ENCODE peak calls at places on chromosomes 5 and 9, in eight cellular contexts. One of them, this sample, is unnamed.
A peak's percentile ranks its signal among the peaks of the same experiment; 100 is the strongest.

GRCh38 chr9:88326024-88326423 is 62.2 kb upstream of the SPIN1 start:
- DNase-seq in HCT116: no peak
- DNase-seq in SK-N-SH: no peak
- DNase-seq in coronary artery: no peak
- DNase-seq in cardiac fibroblast: no peak
- DNase-seq in psoas muscle: no peak
- DNase-seq in sigmoid colon: no peak
- DNase-seq in CD4-positive, alpha-beta T cell: no peak
- DNase-seq in this sample: no peak

GRCh38 chr5:134794136-134794535 is 35.6 kb downstream of the DDX46 start:
- DNase-seq in HCT116: no peak
- DNase-seq in SK-N-SH: no peak
- DNase-seq in coronary artery: no peak
- DNase-seq in cardiac fibroblast: peak; percentile 29
- DNase-seq in psoas muscle: no peak
- DNase-seq in sigmoid colon: no peak
- DNase-seq in CD4-positive, alpha-beta T cell: no peak
- DNase-seq in this sample: no peak

GRCh38 chr5:102313907-102314306 is 17.8 kb upstream of the SLCO4C1 start:
- DNase-seq in HCT116: no peak
- DNase-seq in SK-N-SH: peak; percentile 60
- DNase-seq in coronary artery: no peak
- DNase-seq in cardiac fibroblast: no peak
- DNase-seq in psoas muscle: no peak
- DNase-seq in sigmoid colon: no peak
- DNase-seq in CD4-positive, alpha-beta T cell: no peak
- DNase-seq in this sample: no peak

GRCh38 chr5:169956756-169957155 is 23.5 kb downstream of the INSYN2B start:
- DNase-seq in HCT116: no peak
- DNase-seq in SK-N-SH: no peak
- DNase-seq in coronary artery: no peak
- DNase-seq in cardiac fibroblast: peak; percentile 59
- DNase-seq in psoas muscle: no peak
- DNase-seq in sigmoid colon: no peak
- DNase-seq in CD4-positive, alpha-beta T cell: no peak
- DNase-seq in this sample: no peak

GRCh38 chr9:37564114-37564513 is 12.1 kb downstream of the FBXO10 start:
- DNase-seq in HCT116: no peak
- DNase-seq in SK-N-SH: no peak
- DNase-seq in coronary artery: no peak
- DNase-seq in cardiac fibroblast: no peak
- DNase-seq in psoas muscle: no peak
- DNase-seq in sigmoid colon: no peak
- DNase-seq in CD4-positive, alpha-beta T cell: no peak
- DNase-seq in this sample: no peak

GRCh38 chr9:32427111-32427873 is 42.8 kb downstream of the ACO1 start:
- DNase-seq in HCT116: no peak
- DNase-seq in SK-N-SH: no peak
- DNase-seq in coronary artery: no peak
- DNase-seq in cardiac fibroblast: peak; percentile 77
- DNase-seq in psoas muscle: no peak
- DNase-seq in sigmoid colon: no peak
- DNase-seq in CD4-positive, alpha-beta T cell: no peak
- DNase-seq in this sample: no peak

GRCh38 chr9:109274768-109275596 is 45.9 kb downstream of the EPB41L4B start:
- DNase-seq in HCT116: no peak
- DNase-seq in SK-N-SH: no peak
- DNase-seq in coronary artery: no peak
- DNase-seq in cardiac fibroblast: no peak
- DNase-seq in psoas muscle: no peak
- DNase-seq in sigmoid colon: no peak
- DNase-seq in CD4-positive, alpha-beta T cell: no peak
- DNase-seq in this sample: no peak

GRCh38 chr9:135478191-135478590 is 1.4 kb upstream of the PPP1R26 start:
- DNase-seq in HCT116: no peak
- DNase-seq in SK-N-SH: no peak
- DNase-seq in coronary artery: no peak
- DNase-seq in cardiac fibroblast: no peak
- DNase-seq in psoas muscle: no peak
- DNase-seq in sigmoid colon: no peak
- DNase-seq in CD4-positive, alpha-beta T cell: no peak
- DNase-seq in this sample: no peak

GRCh38 chr5:138438724-138439536 is at the start of gene REEP2:
- DNase-seq in HCT116: no peak
- DNase-seq in SK-N-SH: peak; percentile 94
- DNase-seq in coronary artery: no peak
- DNase-seq in cardiac fibroblast: peak; percentile 28
- DNase-seq in psoas muscle: peak; percentile 62
- DNase-seq in sigmoid colon: no peak
- DNase-seq in CD4-positive, alpha-beta T cell: peak; percentile 32
- DNase-seq in this sample: peak; percentile 55

GRCh38 chr9:122695696-122696095 is 20.8 kb downstream of the OR1L3 start:
- DNase-seq in HCT116: no peak
- DNase-seq in SK-N-SH: no peak
- DNase-seq in coronary artery: no peak
- DNase-seq in cardiac fibroblast: peak; percentile 12
- DNase-seq in psoas muscle: no peak
- DNase-seq in sigmoid colon: no peak
- DNase-seq in CD4-positive, alpha-beta T cell: no peak
- DNase-seq in this sample: no peak

GRCh38 chr5:81506900-81507588 is 113.1 kb upstream of the ACOT12 start:
- DNase-seq in HCT116: peak; percentile 77
- DNase-seq in SK-N-SH: peak; percentile 66
- DNase-seq in coronary artery: peak; percentile 75
- DNase-seq in cardiac fibroblast: peak; percentile 95
- DNase-seq in psoas muscle: no peak
- DNase-seq in sigmoid colon: peak; percentile 76
- DNase-seq in CD4-positive, alpha-beta T cell: peak; percentile 24
- DNase-seq in this sample: no peak

GRCh38 chr5:62395210-62395950 is 8.3 kb downstream of the DIMT1 start:
- DNase-seq in HCT116: no peak
- DNase-seq in SK-N-SH: no peak
- DNase-seq in coronary artery: no peak
- DNase-seq in cardiac fibroblast: peak; percentile 48
- DNase-seq in psoas muscle: no peak
- DNase-seq in sigmoid colon: no peak
- DNase-seq in CD4-positive, alpha-beta T cell: no peak
- DNase-seq in this sample: no peak

GRCh38 chr5:56814963-56815656 is at the start of gene MAP3K1:
- DNase-seq in HCT116: no peak
- DNase-seq in SK-N-SH: peak; percentile 96
- DNase-seq in coronary artery: peak; percentile 84
- DNase-seq in cardiac fibroblast: peak; percentile 68
- DNase-seq in psoas muscle: peak; percentile 80
- DNase-seq in sigmoid colon: peak; percentile 81
- DNase-seq in CD4-positive, alpha-beta T cell: peak; percentile 78
- DNase-seq in this sample: peak; percentile 86

GRCh38 chr5:140346348-140347221 is at the start of gene HBEGF:
- DNase-seq in HCT116: peak; percentile 74
- DNase-seq in SK-N-SH: peak; percentile 96
- DNase-seq in coronary artery: peak; percentile 86
- DNase-seq in cardiac fibroblast: peak; percentile 65
- DNase-seq in psoas muscle: peak; percentile 82
- DNase-seq in sigmoid colon: peak; percentile 88
- DNase-seq in CD4-positive, alpha-beta T cell: peak; percentile 33
- DNase-seq in this sample: peak; percentile 58

GRCh38 chr5:3518576-3518975 is 77.1 kb upstream of the IRX1 start:
- DNase-seq in HCT116: no peak
- DNase-seq in SK-N-SH: no peak
- DNase-seq in coronary artery: no peak
- DNase-seq in cardiac fibroblast: no peak
- DNase-seq in psoas muscle: no peak
- DNase-seq in sigmoid colon: no peak
- DNase-seq in CD4-positive, alpha-beta T cell: no peak
- DNase-seq in this sample: no peak
- TF ChIP-seq CTCF in HCT116: no peak
- TF ChIP-seq CTCF in SK-N-SH: no peak
- TF ChIP-seq CTCF in coronary artery: no peak
- TF ChIP-seq CTCF in cardiac fibroblast: no peak
- TF ChIP-seq CTCF in psoas muscle: no peak
- TF ChIP-seq CTCF in sigmoid colon: no peak
- TF ChIP-seq CTCF in CD4-positive, alpha-beta T cell: no peak
- TF ChIP-seq CTCF in this sample: no peak

DNA sequence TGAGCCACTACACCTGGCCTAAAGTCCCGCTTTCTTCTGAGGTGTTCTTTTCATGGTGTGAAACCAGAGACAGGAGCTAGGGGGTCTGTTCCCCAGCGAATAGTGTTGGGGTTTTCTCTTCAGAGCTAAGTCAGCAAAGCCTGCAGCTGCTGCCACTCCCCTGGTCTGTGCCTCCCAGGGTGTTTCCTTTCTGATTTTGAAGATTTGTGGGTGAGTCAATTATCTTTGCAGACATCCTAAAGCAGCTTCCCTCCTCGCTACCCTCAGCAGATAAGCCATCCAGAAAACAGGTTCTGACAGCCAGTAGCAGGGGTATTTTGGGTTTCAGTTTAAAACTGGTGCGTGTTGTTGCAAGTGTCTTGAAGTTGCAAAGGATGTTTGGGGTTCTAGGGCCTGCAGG is 71.9 kb upstream of the IQGAP2 start:
- DNase-seq in HCT116: no peak
- DNase-seq in SK-N-SH: no peak
- DNase-seq in coronary artery: no peak
- DNase-seq in cardiac fibroblast: no peak
- DNase-seq in psoas muscle: no peak
- DNase-seq in sigmoid colon: no peak
- DNase-seq in CD4-positive, alpha-beta T cell: peak; percentile 40
- DNase-seq in this sample: no peak
- TF ChIP-seq CTCF in HCT116: no peak
- TF ChIP-seq CTCF in SK-N-SH: no peak
- TF ChIP-seq CTCF in coronary artery: no peak
- TF ChIP-seq CTCF in cardiac fibroblast: no peak
- TF ChIP-seq CTCF in psoas muscle: no peak
- TF ChIP-seq CTCF in sigmoid colon: no peak
- TF ChIP-seq CTCF in CD4-positive, alpha-beta T cell: no peak
- TF ChIP-seq CTCF in this sample: no peak

GRCh38 chr9:7871977-7872730 is 72.6 kb upstream of the DMAC1 start:
- DNase-seq in HCT116: no peak
- DNase-seq in SK-N-SH: no peak
- DNase-seq in coronary artery: no peak
- DNase-seq in cardiac fibroblast: no peak
- DNase-seq in psoas muscle: no peak
- DNase-seq in sigmoid colon: no peak
- DNase-seq in CD4-positive, alpha-beta T cell: no peak
- DNase-seq in this sample: no peak

GRCh38 chr9:7869340-7869739 is 69.8 kb upstream of the DMAC1 start:
- DNase-seq in HCT116: no peak
- DNase-seq in SK-N-SH: no peak
- DNase-seq in coronary artery: no peak
- DNase-seq in cardiac fibroblast: no peak
- DNase-seq in psoas muscle: no peak
- DNase-seq in sigmoid colon: no peak
- DNase-seq in CD4-positive, alpha-beta T cell: no peak
- DNase-seq in this sample: no peak
- TF ChIP-seq CTCF in HCT116: no peak
- TF ChIP-seq CTCF in SK-N-SH: no peak
- TF ChIP-seq CTCF in coronary artery: no peak
- TF ChIP-seq CTCF in cardiac fibroblast: no peak
- TF ChIP-seq CTCF in psoas muscle: no peak
- TF ChIP-seq CTCF in sigmoid colon: no peak
- TF ChIP-seq CTCF in CD4-positive, alpha-beta T cell: no peak
- TF ChIP-seq CTCF in this sample: no peak

GRCh38 chr9:20526500-20527319 is 95.6 kb downstream of the MLLT3 start:
- DNase-seq in HCT116: no peak
- DNase-seq in SK-N-SH: no peak
- DNase-seq in coronary artery: no peak
- DNase-seq in cardiac fibroblast: peak; percentile 53
- DNase-seq in psoas muscle: no peak
- DNase-seq in sigmoid colon: no peak
- DNase-seq in CD4-positive, alpha-beta T cell: no peak
- DNase-seq in this sample: no peak
- TF ChIP-seq CTCF in HCT116: no peak
- TF ChIP-seq CTCF in SK-N-SH: peak; percentile 25
- TF ChIP-seq CTCF in coronary artery: no peak
- TF ChIP-seq CTCF in cardiac fibroblast: peak; percentile 29
- TF ChIP-seq CTCF in psoas muscle: no peak
- TF ChIP-seq CTCF in sigmoid colon: no peak
- TF ChIP-seq CTCF in CD4-positive, alpha-beta T cell: no peak
- TF ChIP-seq CTCF in this sample: no peak

DNA sequence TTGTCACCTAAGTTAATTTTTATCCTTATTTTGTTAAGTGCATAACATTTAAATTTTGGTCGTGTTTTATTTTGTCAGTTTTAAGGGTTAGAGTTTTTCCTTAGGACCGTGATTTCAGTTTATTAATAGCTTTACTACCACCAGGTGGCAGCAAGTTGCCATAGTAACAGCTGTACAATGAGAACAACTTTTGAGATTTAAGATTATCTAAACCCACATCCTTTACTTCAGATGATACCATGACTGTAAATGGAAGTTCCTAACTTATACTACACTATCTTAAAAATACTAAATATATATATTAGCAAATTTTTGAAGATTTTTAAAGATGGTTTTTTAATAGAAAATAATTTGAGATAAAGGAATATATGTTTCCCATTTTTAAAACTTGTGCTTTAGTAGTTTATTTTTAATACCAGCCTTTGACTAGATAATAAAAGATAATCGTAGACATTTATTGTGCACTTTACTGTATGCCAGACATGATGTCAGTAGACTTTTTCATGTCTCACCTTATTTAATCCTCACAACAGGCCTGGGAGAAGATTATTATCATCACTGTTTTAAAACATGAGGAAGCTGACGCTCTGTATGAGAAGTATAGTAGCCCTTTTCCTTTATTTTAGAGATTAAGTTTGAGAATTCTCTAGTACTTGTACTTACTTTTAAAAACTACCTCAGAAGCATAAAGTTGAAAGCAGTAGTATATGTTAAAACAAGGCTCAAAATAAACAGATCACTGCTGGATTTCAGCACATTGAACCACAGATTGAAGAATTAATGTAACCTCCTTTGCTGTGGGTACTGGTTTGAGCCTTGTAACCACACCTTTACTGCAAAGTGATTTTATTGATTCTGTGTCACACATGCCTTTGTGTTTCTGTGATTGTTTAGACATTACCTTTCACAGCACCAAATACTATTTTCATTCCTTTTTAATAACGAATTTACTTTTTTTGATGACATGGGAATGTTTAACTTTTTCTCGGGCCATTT is 27.5 kb downstream of the SREK1 start:
- DNase-seq in HCT116: no peak
- DNase-seq in SK-N-SH: peak; percentile 34
- DNase-seq in coronary artery: no peak
- DNase-seq in cardiac fibroblast: peak; percentile 75
- DNase-seq in psoas muscle: no peak
- DNase-seq in sigmoid colon: no peak
- DNase-seq in CD4-positive, alpha-beta T cell: peak; percentile 51
- DNase-seq in this sample: no peak
- TF ChIP-seq CTCF in HCT116: peak; percentile 63
- TF ChIP-seq CTCF in SK-N-SH: peak; percentile 67
- TF ChIP-seq CTCF in coronary artery: peak; percentile 15
- TF ChIP-seq CTCF in cardiac fibroblast: peak; percentile 49
- TF ChIP-seq CTCF in psoas muscle: peak; percentile 49
- TF ChIP-seq CTCF in sigmoid colon: peak; percentile 34
- TF ChIP-seq CTCF in CD4-positive, alpha-beta T cell: peak; percentile 69
- TF ChIP-seq CTCF in this sample: no peak

GRCh38 chr5:43973908-43974307 is 370.9 kb downstream of the NNT start:
- DNase-seq in HCT116: no peak
- DNase-seq in SK-N-SH: no peak
- DNase-seq in coronary artery: no peak
- DNase-seq in cardiac fibroblast: no peak
- DNase-seq in psoas muscle: no peak
- DNase-seq in sigmoid colon: no peak
- DNase-seq in CD4-positive, alpha-beta T cell: no peak
- DNase-seq in this sample: no peak
- TF ChIP-seq CTCF in HCT116: no peak
- TF ChIP-seq CTCF in SK-N-SH: no peak
- TF ChIP-seq CTCF in coronary artery: no peak
- TF ChIP-seq CTCF in cardiac fibroblast: no peak
- TF ChIP-seq CTCF in psoas muscle: no peak
- TF ChIP-seq CTCF in sigmoid colon: no peak
- TF ChIP-seq CTCF in CD4-positive, alpha-beta T cell: no peak
- TF ChIP-seq CTCF in this sample: no peak

GRCh38 chr9:131616983-131617604 is 71.8 kb downstream of the PRRT1B start:
- DNase-seq in HCT116: no peak
- DNase-seq in SK-N-SH: no peak
- DNase-seq in coronary artery: no peak
- DNase-seq in cardiac fibroblast: no peak
- DNase-seq in psoas muscle: no peak
- DNase-seq in sigmoid colon: no peak
- DNase-seq in CD4-positive, alpha-beta T cell: no peak
- DNase-seq in this sample: no peak
- TF ChIP-seq CTCF in HCT116: no peak
- TF ChIP-seq CTCF in SK-N-SH: no peak
- TF ChIP-seq CTCF in coronary artery: no peak
- TF ChIP-seq CTCF in cardiac fibroblast: no peak
- TF ChIP-seq CTCF in psoas muscle: no peak
- TF ChIP-seq CTCF in sigmoid colon: no peak
- TF ChIP-seq CTCF in CD4-positive, alpha-beta T cell: no peak
- TF ChIP-seq CTCF in this sample: no peak